ENCODE peak calls at places on chromosome 1, in seven cellular contexts. N is stimulated activated CD4-positive, alpha-beta T cell treated with anti-CD3 and anti-CD28 coated beads, Interleukin-2, amount 100 ng/mL, for 48 hours; I is NCI-H774; E is lung; D is skeletal muscle cell; Y is EH; X is activated CD4-positive, alpha-beta T cell treated with anti-CD3 and anti-CD28 coated beads, Interleukin-2, amount 50 U/mL, for 4 hours. C is an unnamed sample.

GRCh38 chr1:156494309-156494895 is 6.2 kb downstream of the MEF2D start:
- DNase-seq in N (no peak), I (no peak), D (no peak), E (no peak), X (no peak), Y (no peak), C (no peak)

GRCh38 chr1:206117151-206117948 is at the start of gene AVPR1B:
- DNase-seq in I (peak; percentile 71), E (no peak), Y (peak; percentile 54), N (peak; percentile 13), X (peak; percentile 8), D (no peak), C (no peak)

GRCh38 chr1:210328746-210329488 is at the start of gene HHAT:
- DNase-seq in N (peak; percentile 46), Y (peak; percentile 81), D (peak; percentile 25), X (peak; percentile 47), E (peak; percentile 88), I (peak; percentile 72), C (peak; percentile 52)

GRCh38 chr1:159076753-159077656 is at the start of gene AIM2:
- DNase-seq in N (peak; percentile 98), X (peak; percentile 95), Y (peak; percentile 80), D (no peak), I (no peak), E (peak; percentile 81), C (peak; percentile 96)

GRCh38 chr1:228765543-228765942 is 30.3 kb downstream of the RHOU start:
- DNase-seq in E (no peak), I (no peak), Y (no peak), D (no peak), X (no peak), N (peak; percentile 2), C (peak; percentile 9)

GRCh38 chr1:150562384-150563339 is 13.5 kb downstream of the ADAMTSL4 start:
- DNase-seq in D (no peak), X (peak; percentile 48), N (peak; percentile 64), I (no peak), Y (peak; percentile 26), E (no peak), C (peak; percentile 81)

GRCh38 chr1:109850194-109850593 is 60.5 kb upstream of the CSF1 start:
- DNase-seq in D (no peak), X (no peak), I (no peak), Y (no peak), N (no peak), E (no peak), C (no peak)

GRCh38 chr1:237181731-237182317 is 139.8 kb downstream of the RYR2 start:
- DNase-seq in D (no peak), E (no peak), N (no peak), X (no peak), Y (no peak), I (no peak), C (no peak)

GRCh38 chr1:167270230-167270817 is 49.6 kb downstream of the POU2F1 start:
- DNase-seq in I (no peak), E (no peak), Y (no peak), N (no peak), D (no peak), X (no peak), C (no peak)

GRCh38 chr1:61081637-61082335 is 575 bp upstream of the NFIA start:
- DNase-seq in D (no peak), Y (peak; percentile 32), X (peak; percentile 48), E (peak; percentile 41), I (peak; percentile 50), N (peak; percentile 34), C (no peak)

GRCh38 chr1:154075746-154076145 is 79.1 kb downstream of the NUP210L start:
- DNase-seq in D (no peak), X (no peak), Y (no peak), I (no peak), N (no peak), E (no peak), C (no peak)

GRCh38 chr1:232542633-232543032 is 87.3 kb downstream of the SIPA1L2 start:
- DNase-seq in X (no peak), I (no peak), D (no peak), E (no peak), Y (peak; percentile 11), N (no peak), C (no peak)

GRCh38 chr1:9537863-9538668 is 1.2 kb upstream of the SLC25A33 start:
- DNase-seq in N (no peak), X (no peak), D (no peak), Y (no peak), E (no peak), I (no peak), C (no peak)

GRCh38 chr1:93746423-93746822 is 64.8 kb upstream of the BCAR3 start:
- DNase-seq in D (no peak), Y (no peak), X (no peak), N (no peak), I (no peak), E (no peak), C (no peak)

GRCh38 chr1:31476891-31477846 is 64.2 kb downstream of the SERINC2 start:
- DNase-seq in X (no peak), E (no peak), I (peak; percentile 65), D (no peak), Y (peak; percentile 48), N (no peak), C (no peak)

GRCh38 chr1:40783001-40783905 is at the start of gene KCNQ4:
- DNase-seq in D (no peak), X (peak; percentile 17), N (peak; percentile 13), E (peak; percentile 41), I (peak; percentile 42), Y (peak; percentile 36), C (no peak)

GRCh38 chr1:206796984-206797402 is 24.7 kb upstream of the IL10 start:
- DNase-seq in E (no peak), X (no peak), Y (no peak), N (no peak), D (no peak), I (no peak), C (no peak)

GRCh38 chr1:25654109-25654660 is 37.6 kb downstream of the MAN1C1 start:
- DNase-seq in I (no peak), X (no peak), N (no peak), Y (no peak), D (no peak), E (no peak), C (no peak)

GRCh38 chr1:79792212-79792575 is 785.7 kb upstream of the ADGRL4 start:
- DNase-seq in I (no peak), N (no peak), X (no peak), Y (peak; percentile 34), E (no peak), D (peak; percentile 11), C (no peak)

GRCh38 chr1:23469372-23469982 is 14.5 kb downstream of the ASAP3 start:
- DNase-seq in D (no peak), N (no peak), I (no peak), Y (no peak), X (no peak), E (no peak), C (no peak)

GRCh38 chr1:53944469-53945182 is 873 bp downstream of the IFT25 start:
- DNase-seq in E (no peak), Y (peak; percentile 31), D (no peak), I (no peak), N (no peak), X (no peak), C (no peak)

GRCh38 chr1:234543442-234544093 is 64.6 kb upstream of the TARBP1 start:
- DNase-seq in X (no peak), D (no peak), I (no peak), Y (no peak), E (no peak), N (no peak), C (no peak)

GRCh38 chr1:82538876-82539275 is 738.1 kb downstream of the ADGRL2 start:
- DNase-seq in D (peak; percentile 45), Y (no peak), X (no peak), E (no peak), N (no peak), I (no peak), C (no peak)

GRCh38 chr1:204287466-204287881 is 72.3 kb downstream of the PLEKHA6 start:
- DNase-seq in N (no peak), D (no peak), Y (no peak), E (no peak), I (no peak), X (no peak), C (no peak)

C was measured in activated T-helper 1 cell treated with anti-CD3 and anti-CD28 coated beads, Interleukin-12 subunit alpha, Interleukin-12 subunit beta, Interleukin-2, Interleukin-4 antibody, amounts not matched to agents 30 ng/mL and 10 ng/mL and 1 ng/mL, durations not matched to agents 14 hours and 24 hours and 36 hours.